ENCODE peak calls at places on chromosomes 7 and 10, in four cellular contexts. A is endothelial cell of umbilical vein, H is hepatocyte, C is GM23248. Z is an unnamed sample.

GRCh38 chr10:17548786-17549185 is 68.4 kb downstream of the HACD1 start:
- DNase-seq in A (no peak), C (no peak), H (no peak), Z (peak)

GRCh38 chr10:10128387-10128786 is 889.3 kb upstream of the CELF2 start:
- DNase-seq in H (no peak), C (no peak), A (no peak), Z (peak)

GRCh38 chr10:125028291-125028867 is 86.5 kb downstream of the ZRANB1 start:
- DNase-seq in A (no peak), H (no peak), C (peak), Z (peak)

GRCh38 chr7:111405621-111406020 is 156.7 kb downstream of the IMMP2L start:
- DNase-seq in A (no peak), C (no peak), H (no peak), Z (no peak)

GRCh38 chr10:70908426-70909296 is 20.3 kb upstream of the PCBD1 start:
- DNase-seq in C (no peak), H (no peak), A (no peak), Z (no peak)

GRCh38 chr7:157851501-157852067 is 514.8 kb downstream of the DNAJB6 start:
- DNase-seq in H (peak), C (no peak), A (no peak), Z (no peak)

GRCh38 chr7:150410680-150411346 is 31.7 kb downstream of the ZNF775 start:
- DNase-seq in A (no peak), C (no peak), H (no peak), Z (no peak)

GRCh38 chr7:149849174-149849573 is 11.0 kb downstream of the ZNF862 start:
- DNase-seq in H (no peak), C (no peak), A (no peak), Z (no peak)

GRCh38 chr10:83527934-83528333 is 611.4 kb upstream of the GHITM start:
- DNase-seq in C (no peak), H (no peak), A (no peak), Z (no peak)

GRCh38 chr10:31864834-31865518 is 63.7 kb downstream of the ARHGAP12 start:
- DNase-seq in H (no peak), A (peak), C (peak), Z (peak)

GRCh38 chr7:97174308-97174707 is 56.8 kb downstream of the SDHAF3 start:
- DNase-seq in A (peak), C (peak), H (no peak), Z (no peak)

GRCh38 chr10:103709341-103709920 is 145.9 kb downstream of the SH3PXD2A start:
- DNase-seq in A (peak), C (peak), H (no peak), Z (peak)

GRCh38 chr10:86953747-86954680 is 3.4 kb downstream of the MMRN2 start:
- DNase-seq in A (peak), H (peak), C (peak), Z (peak)

GRCh38 chr7:140506788-140507464 is 27.6 kb upstream of the MKRN1 start:
- DNase-seq in H (peak), A (no peak), C (peak), Z (peak)

GRCh38 chr7:41107330-41107937 is 595.5 kb downstream of the INHBA start:
- DNase-seq in C (peak), H (peak), A (peak), Z (peak)

GRCh38 chr7:123616244-123616643 is 14.6 kb downstream of the ASB15 start:
- DNase-seq in H (no peak), A (no peak), C (peak), Z (peak)

GRCh38 chr10:90965720-90966119 is 44.8 kb upstream of the ANKRD1 start:
- DNase-seq in H (no peak), A (no peak), C (no peak), Z (no peak)

GRCh38 chr10:124035928-124036558 is 57.4 kb downstream of the CHST15 start:
- DNase-seq in A (no peak), C (no peak), H (peak), Z (no peak)

GRCh38 chr7:94301024-94301588 is 93.6 kb upstream of the COL1A2 start:
- DNase-seq in A (peak), C (peak), H (peak), Z (peak)

GRCh38 chr7:76280408-76280807 is 22.1 kb upstream of the HSPB1 start:
- DNase-seq in C (peak), H (no peak), A (no peak), Z (no peak)

GRCh38 chr7:151351967-151352366 is 10.4 kb downstream of the NUB1 start:
- DNase-seq in C (no peak), A (no peak), H (no peak), Z (no peak)

GRCh38 chr7:69781412-69781846 is 183.2 kb downstream of the AUTS2 start:
- DNase-seq in C (peak), H (peak), A (no peak), Z (peak)

GRCh38 chr10:5692476-5693358 is 8.1 kb downstream of the TASOR2 start:
- DNase-seq in H (peak), A (no peak), C (peak), Z (peak)

GRCh38 chr7:121079425-121080169 is 91.1 kb downstream of the CPED1 start:
- DNase-seq in H (peak), C (peak), A (no peak), Z (peak)

GRCh38 chr7:276230-276835 is 13.6 kb upstream of the FOXL3 start:
- DNase-seq in H (no peak), A (no peak), C (no peak), Z (no peak)

GRCh38 chr7:121081327-121081936 is 92.9 kb downstream of the CPED1 start:
- DNase-seq in C (peak), A (peak), H (peak), Z (peak)

GRCh38 chr10:65496541-65496940 is 1429.3 kb upstream of the LRRTM3 start:
- DNase-seq in H (no peak), A (no peak), C (no peak), Z (no peak)

GRCh38 chr10:65497837-65498236 is 1428.0 kb upstream of the LRRTM3 start:
- DNase-seq in C (no peak), H (no peak), A (no peak), Z (no peak)

GRCh38 chr10:65501259-65501658 is 1424.6 kb upstream of the LRRTM3 start:
- DNase-seq in C (no peak), H (peak), A (no peak), Z (no peak)

GRCh38 chr10:65500716-65501115 is 1425.1 kb upstream of the LRRTM3 start:
- DNase-seq in H (no peak), C (no peak), A (no peak), Z (no peak)
- H3K4me2 ChIP-seq in H (no peak), C (no peak), A (no peak), Z (no peak)

DNA sequence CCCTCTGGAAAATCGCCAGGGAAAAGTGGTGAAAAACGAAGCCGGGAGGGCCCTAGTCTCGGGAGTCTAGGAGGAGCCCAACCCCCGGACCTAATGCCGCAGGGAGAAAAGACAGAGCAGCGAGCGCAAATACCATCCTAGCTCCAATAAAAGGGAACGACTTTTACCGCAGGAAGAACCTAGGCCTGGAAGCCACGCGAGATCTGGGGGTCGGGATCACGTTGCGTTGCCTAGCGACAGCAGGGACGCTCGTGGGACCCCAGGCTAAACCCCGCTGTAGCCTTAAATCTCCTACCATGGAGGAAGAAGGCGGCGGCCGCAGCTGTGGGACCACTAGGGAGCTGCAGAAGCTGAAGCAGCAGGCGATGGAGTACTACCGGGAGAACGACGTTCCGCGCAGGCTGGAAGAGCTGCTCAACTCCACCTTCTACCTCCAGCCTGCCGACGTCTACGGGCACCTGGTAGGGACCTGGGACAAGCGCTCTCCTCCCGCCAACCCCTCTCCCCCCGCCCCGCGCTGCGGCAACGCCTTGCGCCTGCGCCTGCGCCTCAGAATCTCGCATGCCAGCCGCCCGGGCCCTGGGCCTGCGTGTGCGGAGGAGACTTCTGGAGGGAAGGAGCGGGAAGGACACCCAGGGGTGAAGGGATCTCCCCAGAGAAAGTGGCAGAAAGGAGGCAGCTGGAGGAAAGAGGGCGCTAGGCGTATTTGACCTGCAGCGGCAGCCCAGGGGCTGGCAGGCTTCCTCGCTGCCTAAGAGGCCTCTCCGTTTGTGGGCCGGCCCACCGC is at the start of gene ENO4:
- DNase-seq in C (peak), A (peak), H (peak), Z (peak)
- TF ChIP-seq EZH2 in C (no peak), A (peak), H (no peak), Z (no peak)

GRCh38 chr10:61898435-61898778 is 3.1 kb upstream of the ARID5B start:
- DNase-seq in H (no peak), C (no peak), A (no peak), Z (no peak)

GRCh38 chr10:61899663-61899996 is 1.9 kb upstream of the ARID5B start:
- DNase-seq in A (no peak), H (no peak), C (no peak), Z (no peak)

GRCh38 chr10:61899045-61899444 is 2.5 kb upstream of the ARID5B start:
- DNase-seq in C (peak), H (no peak), A (peak), Z (peak)

GRCh38 chr10:61896854-61897661 is 4.4 kb upstream of the ARID5B start:
- DNase-seq in A (peak), H (peak), C (peak), Z (peak)

GRCh38 chr10:61897671-61898434 is 3.6 kb upstream of the ARID5B start:
- DNase-seq in H (peak), C (peak), A (peak), Z (peak)
- H3K4me2 ChIP-seq in H (peak), C (peak), A (peak), Z (peak)

GRCh38 chr10:43076876-43077420 is at the start of gene RET:
- DNase-seq in C (peak), H (peak), A (no peak), Z (no peak)
- TF ChIP-seq EZH2 in C (no peak), H (peak), A (peak), Z (no peak)

GRCh38 chr10:42864575-42864974 is 82.0 kb downstream of the BMS1 start:
- DNase-seq in C (peak), A (no peak), H (no peak), Z (no peak)

GRCh38 chr10:42868530-42868929 is 85.9 kb downstream of the BMS1 start:
- DNase-seq in C (no peak), A (no peak), H (no peak), Z (no peak)

GRCh38 chr10:42867571-42867970 is 85.0 kb downstream of the BMS1 start:
- DNase-seq in A (no peak), H (no peak), C (no peak), Z (no peak)

GRCh38 chr10:42866115-42866995 is 83.8 kb downstream of the BMS1 start:
- DNase-seq in A (peak), H (peak), C (peak), Z (peak)

DNA sequence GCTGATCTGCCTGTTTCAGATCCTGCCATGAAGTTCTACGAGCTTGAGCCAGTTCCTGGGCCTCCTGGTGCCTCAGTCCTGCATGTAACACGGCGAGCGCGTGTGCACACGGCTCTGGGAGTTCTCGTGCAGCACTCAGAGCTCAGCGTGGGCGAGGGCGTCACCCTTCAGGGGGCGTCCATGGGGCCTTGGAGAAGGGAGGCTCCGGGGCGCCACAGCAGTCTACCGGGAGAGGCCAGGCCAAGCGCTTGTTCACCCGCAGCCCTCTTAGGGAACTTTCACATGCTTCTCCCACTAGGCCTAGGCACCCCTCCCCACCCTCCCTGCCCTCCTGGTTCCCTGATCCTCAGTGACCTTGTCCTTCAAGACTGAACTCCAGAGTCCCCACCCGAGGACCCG is 83.1 kb downstream of the BMS1 start:
- DNase-seq in H (no peak), A (no peak), C (no peak), Z (no peak)
- H3K4me2 ChIP-seq in H (no peak), A (no peak), C (no peak), Z (no peak)

GRCh38 chr10:22932626-22933370 is 4.9 kb downstream of the ARMC3 start:
- DNase-seq in C (peak), A (no peak), H (no peak), Z (peak)

GRCh38 chr10:22925088-22925487 is 2.8 kb upstream of the ARMC3 start:
- DNase-seq in A (no peak), H (no peak), C (no peak), Z (no peak)

GRCh38 chr10:22931948-22932347 is 4.1 kb downstream of the ARMC3 start:
- DNase-seq in A (peak), H (peak), C (peak), Z (peak)

GRCh38 chr10:22927163-22927562 is 690 bp upstream of the ARMC3 start:
- DNase-seq in C (no peak), H (no peak), A (peak), Z (no peak)

GRCh38 chr10:22927661-22928403 is at the start of gene ARMC3:
- DNase-seq in H (peak), A (peak), C (peak), Z (peak)
- TF ChIP-seq EZH2 in H (no peak), A (no peak), C (no peak), Z (no peak)

DNA sequence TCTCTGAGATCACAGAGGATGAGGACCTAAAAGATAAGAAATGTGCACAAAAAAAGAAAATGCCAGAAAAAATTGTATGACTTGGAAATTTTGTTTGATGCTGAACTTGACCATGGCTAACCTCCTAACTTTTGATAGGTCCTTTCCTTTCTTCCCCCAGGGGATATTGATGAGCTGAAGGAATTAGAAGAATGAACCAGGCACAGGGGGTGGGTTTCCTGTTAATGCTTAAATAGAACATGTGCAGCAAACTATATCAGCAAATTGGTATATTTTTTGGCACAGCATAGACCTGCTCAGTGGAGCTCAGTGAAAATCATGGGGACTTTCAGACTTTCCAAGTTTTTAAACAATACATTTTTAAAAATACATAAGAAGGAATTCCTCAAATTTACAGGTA is 300.7 kb downstream of the HDAC9 start:
- DNase-seq in C (no peak), A (no peak), H (no peak), Z (no peak)
- H3K4me2 ChIP-seq in C (no peak), A (no peak), H (no peak), Z (no peak)

GRCh38 chr10:120980316-120980975 is 129.3 kb downstream of the WDR11 start:
- DNase-seq in A (no peak), C (no peak), H (no peak), Z (no peak)

GRCh38 chr10:120979435-120980315 is 128.5 kb downstream of the WDR11 start:
- DNase-seq in C (peak), H (peak), A (peak), Z (peak)

GRCh38 chr10:120977892-120978291 is 126.7 kb downstream of the WDR11 start:
- DNase-seq in H (peak), C (no peak), A (no peak), Z (no peak)

GRCh38 chr10:120981601-120982381 is 130.6 kb downstream of the WDR11 start:
- DNase-seq in C (no peak), A (no peak), H (no peak), Z (no peak)

DNA sequence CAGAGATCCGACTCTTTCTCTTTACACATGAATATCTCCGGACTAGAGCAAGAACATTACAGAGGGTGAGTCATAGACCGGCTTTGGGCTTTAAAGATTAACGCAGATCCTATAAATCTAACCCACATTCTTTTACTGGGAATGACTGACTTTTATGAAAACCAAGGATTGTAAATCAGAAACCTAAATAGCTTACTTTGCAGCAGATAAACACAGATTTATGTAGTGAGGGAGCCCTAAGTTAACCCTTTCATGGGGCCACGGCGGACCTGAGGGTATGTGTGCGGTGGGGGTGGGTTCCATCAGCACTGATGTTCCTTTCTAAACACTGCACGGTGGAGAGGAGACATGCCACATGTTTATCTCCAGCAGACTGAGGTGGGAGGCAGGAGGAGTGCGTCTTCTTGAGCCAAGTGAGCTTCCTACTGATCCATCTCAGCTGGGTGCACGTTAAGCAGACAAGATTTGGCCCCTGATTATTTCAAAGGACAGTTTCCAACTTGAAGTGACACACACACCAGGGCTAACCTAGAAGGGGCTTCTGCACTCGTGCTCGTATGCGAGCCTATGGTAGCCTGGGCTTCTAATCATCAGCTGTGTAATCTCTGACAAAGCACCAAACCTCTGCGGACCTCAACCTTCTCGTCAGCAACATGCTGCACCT is 127.6 kb downstream of the WDR11 start:
- DNase-seq in C (no peak), H (peak), A (no peak), Z (no peak)
- TF ChIP-seq EZH2 in C (peak), H (no peak), A (no peak), Z (no peak)

Z was measured in fibroblast of lung.